ENCODE peak calls at places on chromosomes 16 and 17, in eight cellular contexts. One of them, this sample, is unnamed. For H3K27me3, the result is how much of the 10 kb centered on the place peaks cover.

GRCh38 chr16:49019826-49020401 is 261.7 kb downstream of the CBLN1 start:
- DNase-seq in endothelial cell of umbilical vein: no peak
- DNase-seq in hepatocyte: no peak
- DNase-seq in K562: no peak
- DNase-seq in GM12878: no peak
- DNase-seq in neural progenitor cell: no peak
- DNase-seq in HepG2: no peak
- DNase-seq in IMR-90: no peak
- DNase-seq in this sample: no peak

GRCh38 chr16:79274197-79274596 is 326.3 kb downstream of the MAF start:
- DNase-seq in endothelial cell of umbilical vein: no peak
- DNase-seq in hepatocyte: no peak
- DNase-seq in K562: no peak
- DNase-seq in GM12878: no peak
- DNase-seq in neural progenitor cell: no peak
- DNase-seq in HepG2: no peak
- DNase-seq in IMR-90: no peak
- DNase-seq in this sample: no peak

GRCh38 chr16:56347670-56348069 is 77.7 kb downstream of the AMFR start:
- DNase-seq in endothelial cell of umbilical vein: no peak
- DNase-seq in hepatocyte: no peak
- DNase-seq in K562: no peak
- DNase-seq in GM12878: no peak
- DNase-seq in neural progenitor cell: no peak
- DNase-seq in HepG2: no peak
- DNase-seq in IMR-90: no peak
- DNase-seq in this sample: no peak

GRCh38 chr17:76200354-76200753 is 39.9 kb downstream of the RNF157 start:
- DNase-seq in endothelial cell of umbilical vein: no peak
- DNase-seq in hepatocyte: no peak
- DNase-seq in K562: no peak
- DNase-seq in GM12878: no peak
- DNase-seq in neural progenitor cell: no peak
- DNase-seq in HepG2: no peak
- DNase-seq in IMR-90: no peak
- DNase-seq in this sample: no peak

GRCh38 chr16:21656795-21657768 is 4.7 kb upstream of the IGSF6 start:
- DNase-seq in endothelial cell of umbilical vein: peak
- DNase-seq in hepatocyte: peak
- DNase-seq in K562: peak
- DNase-seq in GM12878: peak
- DNase-seq in neural progenitor cell: peak
- DNase-seq in HepG2: peak
- DNase-seq in IMR-90: peak
- DNase-seq in this sample: peak

GRCh38 chr17:50495918-50496317 is 12.3 kb upstream of the MYCBPAP start:
- DNase-seq in endothelial cell of umbilical vein: no peak
- DNase-seq in hepatocyte: no peak
- DNase-seq in K562: no peak
- DNase-seq in GM12878: no peak
- DNase-seq in neural progenitor cell: no peak
- DNase-seq in HepG2: no peak
- DNase-seq in IMR-90: peak
- DNase-seq in this sample: no peak

GRCh38 chr17:5194346-5194745 is 2.7 kb upstream of the ZNF594 start:
- DNase-seq in endothelial cell of umbilical vein: no peak
- DNase-seq in hepatocyte: no peak
- DNase-seq in K562: no peak
- DNase-seq in GM12878: no peak
- DNase-seq in neural progenitor cell: no peak
- DNase-seq in HepG2: no peak
- DNase-seq in IMR-90: no peak
- DNase-seq in this sample: no peak

GRCh38 chr17:78817123-78817522 is 23.5 kb downstream of the USP36 start:
- DNase-seq in endothelial cell of umbilical vein: no peak
- DNase-seq in hepatocyte: no peak
- DNase-seq in K562: no peak
- DNase-seq in GM12878: no peak
- DNase-seq in neural progenitor cell: no peak
- DNase-seq in HepG2: no peak
- DNase-seq in IMR-90: no peak
- DNase-seq in this sample: no peak

GRCh38 chr16:11560701-11561439 is 25.8 kb downstream of the LITAF start:
- DNase-seq in endothelial cell of umbilical vein: peak
- DNase-seq in hepatocyte: peak
- DNase-seq in K562: no peak
- DNase-seq in GM12878: no peak
- DNase-seq in neural progenitor cell: peak
- DNase-seq in HepG2: no peak
- DNase-seq in IMR-90: no peak
- DNase-seq in this sample: peak

GRCh38 chr17:41140360-41141132 is at the start of gene KRTAP4-6:
- DNase-seq in endothelial cell of umbilical vein: no peak
- DNase-seq in hepatocyte: no peak
- DNase-seq in K562: no peak
- DNase-seq in GM12878: no peak
- DNase-seq in neural progenitor cell: no peak
- DNase-seq in HepG2: peak
- DNase-seq in IMR-90: peak
- DNase-seq in this sample: peak

GRCh38 chr17:28253663-28254062 is 65.3 kb upstream of the TMEM97 start:
- DNase-seq in endothelial cell of umbilical vein: no peak
- DNase-seq in hepatocyte: no peak
- DNase-seq in K562: no peak
- DNase-seq in GM12878: no peak
- DNase-seq in neural progenitor cell: no peak
- DNase-seq in HepG2: no peak
- DNase-seq in IMR-90: no peak
- DNase-seq in this sample: no peak

GRCh38 chr16:54928016-54928356 is 2.7 kb upstream of the IRX5 start:
- DNase-seq in endothelial cell of umbilical vein: peak
- DNase-seq in hepatocyte: peak
- DNase-seq in K562: no peak
- DNase-seq in GM12878: no peak
- DNase-seq in neural progenitor cell: peak
- DNase-seq in HepG2: no peak
- DNase-seq in IMR-90: no peak
- DNase-seq in this sample: no peak

GRCh38 chr17:19991252-19991885 is 13.7 kb upstream of the AKAP10 start:
- DNase-seq in endothelial cell of umbilical vein: no peak
- DNase-seq in hepatocyte: no peak
- DNase-seq in K562: no peak
- DNase-seq in GM12878: no peak
- DNase-seq in neural progenitor cell: no peak
- DNase-seq in HepG2: no peak
- DNase-seq in IMR-90: no peak
- DNase-seq in this sample: no peak

GRCh38 chr17:49995055-49995738 is at the start of gene DLX3:
- DNase-seq in endothelial cell of umbilical vein: peak
- DNase-seq in hepatocyte: peak
- DNase-seq in K562: no peak
- DNase-seq in GM12878: no peak
- DNase-seq in neural progenitor cell: peak
- DNase-seq in HepG2: no peak
- DNase-seq in IMR-90: peak
- DNase-seq in this sample: peak

GRCh38 chr17:54269886-54270285 is 447.2 kb downstream of the KIF2B start:
- DNase-seq in endothelial cell of umbilical vein: no peak
- DNase-seq in hepatocyte: no peak
- DNase-seq in K562: no peak
- DNase-seq in GM12878: no peak
- DNase-seq in neural progenitor cell: no peak
- DNase-seq in HepG2: no peak
- DNase-seq in IMR-90: no peak
- DNase-seq in this sample: no peak

GRCh38 chr16:11152205-11152604 is 103.8 kb downstream of the SOCS1 start:
- DNase-seq in endothelial cell of umbilical vein: no peak
- DNase-seq in hepatocyte: no peak
- DNase-seq in K562: no peak
- DNase-seq in GM12878: no peak
- DNase-seq in neural progenitor cell: no peak
- DNase-seq in HepG2: no peak
- DNase-seq in IMR-90: no peak
- DNase-seq in this sample: no peak

GRCh38 chr16:70267516-70267915 is 15.8 kb upstream of the EXOSC6 start:
- DNase-seq in endothelial cell of umbilical vein: peak
- DNase-seq in hepatocyte: peak
- DNase-seq in K562: peak
- DNase-seq in GM12878: no peak
- DNase-seq in neural progenitor cell: peak
- DNase-seq in HepG2: peak
- DNase-seq in IMR-90: peak
- DNase-seq in this sample: peak

GRCh38 chr16:79051313-79051712 is 549.2 kb downstream of the MAF start:
- DNase-seq in endothelial cell of umbilical vein: no peak
- DNase-seq in hepatocyte: no peak
- DNase-seq in K562: peak
- DNase-seq in GM12878: no peak
- DNase-seq in neural progenitor cell: no peak
- DNase-seq in HepG2: no peak
- DNase-seq in IMR-90: no peak
- DNase-seq in this sample: no peak

GRCh38 chr17:80265205-80266068 is 4.8 kb downstream of the RNF213 start:
- DNase-seq in endothelial cell of umbilical vein: no peak
- DNase-seq in hepatocyte: no peak
- DNase-seq in K562: no peak
- DNase-seq in GM12878: peak
- DNase-seq in neural progenitor cell: no peak
- DNase-seq in HepG2: no peak
- DNase-seq in IMR-90: no peak
- DNase-seq in this sample: no peak

GRCh38 chr16:381788-382717 is at the start of gene PGAP6:
- DNase-seq in endothelial cell of umbilical vein: peak
- DNase-seq in hepatocyte: peak
- DNase-seq in K562: peak
- DNase-seq in GM12878: no peak
- DNase-seq in neural progenitor cell: peak
- DNase-seq in HepG2: no peak
- DNase-seq in IMR-90: peak
- DNase-seq in this sample: no peak
- H3K4me2 ChIP-seq in endothelial cell of umbilical vein: peak
- H3K4me2 ChIP-seq in hepatocyte: peak
- H3K4me2 ChIP-seq in K562: peak
- H3K4me2 ChIP-seq in GM12878: peak
- H3K4me2 ChIP-seq in neural progenitor cell: peak
- H3K4me2 ChIP-seq in HepG2: peak
- H3K4me2 ChIP-seq in IMR-90: peak
- H3K4me2 ChIP-seq in this sample: peak

GRCh38 chr17:58320570-58321323 is 7.8 kb downstream of the TSPOAP1 start:
- DNase-seq in endothelial cell of umbilical vein: no peak
- DNase-seq in hepatocyte: no peak
- DNase-seq in K562: no peak
- DNase-seq in GM12878: no peak
- DNase-seq in neural progenitor cell: no peak
- DNase-seq in HepG2: no peak
- DNase-seq in IMR-90: no peak
- DNase-seq in this sample: no peak

GRCh38 chr17:58324409-58325288 is 3.9 kb downstream of the TSPOAP1 start:
- DNase-seq in endothelial cell of umbilical vein: no peak
- DNase-seq in hepatocyte: peak
- DNase-seq in K562: no peak
- DNase-seq in GM12878: no peak
- DNase-seq in neural progenitor cell: peak
- DNase-seq in HepG2: no peak
- DNase-seq in IMR-90: peak
- DNase-seq in this sample: peak

GRCh38 chr17:58323420-58324408 is 4.9 kb downstream of the TSPOAP1 start:
- DNase-seq in endothelial cell of umbilical vein: no peak
- DNase-seq in hepatocyte: no peak
- DNase-seq in K562: no peak
- DNase-seq in GM12878: no peak
- DNase-seq in neural progenitor cell: no peak
- DNase-seq in HepG2: no peak
- DNase-seq in IMR-90: no peak
- DNase-seq in this sample: no peak

GRCh38 chr17:58321571-58322525 is 6.7 kb downstream of the TSPOAP1 start:
- DNase-seq in endothelial cell of umbilical vein: no peak
- DNase-seq in hepatocyte: no peak
- DNase-seq in K562: no peak
- DNase-seq in GM12878: no peak
- DNase-seq in neural progenitor cell: no peak
- DNase-seq in HepG2: no peak
- DNase-seq in IMR-90: no peak
- DNase-seq in this sample: no peak

GRCh38 chr17:58322581-58323419 is 5.8 kb downstream of the TSPOAP1 start:
- DNase-seq in endothelial cell of umbilical vein: no peak
- DNase-seq in hepatocyte: no peak
- DNase-seq in K562: no peak
- DNase-seq in GM12878: no peak
- DNase-seq in neural progenitor cell: no peak
- DNase-seq in HepG2: no peak
- DNase-seq in IMR-90: no peak
- DNase-seq in this sample: no peak
- H3K27me3 ChIP-seq in endothelial cell of umbilical vein: under half
- H3K27me3 ChIP-seq in hepatocyte: under half
- H3K27me3 ChIP-seq in K562: under half
- H3K27me3 ChIP-seq in GM12878: under half
- H3K27me3 ChIP-seq in neural progenitor cell: under half
- H3K27me3 ChIP-seq in HepG2: half or more
- H3K27me3 ChIP-seq in IMR-90: under half
- H3K27me3 ChIP-seq in this sample: under half

DNA sequence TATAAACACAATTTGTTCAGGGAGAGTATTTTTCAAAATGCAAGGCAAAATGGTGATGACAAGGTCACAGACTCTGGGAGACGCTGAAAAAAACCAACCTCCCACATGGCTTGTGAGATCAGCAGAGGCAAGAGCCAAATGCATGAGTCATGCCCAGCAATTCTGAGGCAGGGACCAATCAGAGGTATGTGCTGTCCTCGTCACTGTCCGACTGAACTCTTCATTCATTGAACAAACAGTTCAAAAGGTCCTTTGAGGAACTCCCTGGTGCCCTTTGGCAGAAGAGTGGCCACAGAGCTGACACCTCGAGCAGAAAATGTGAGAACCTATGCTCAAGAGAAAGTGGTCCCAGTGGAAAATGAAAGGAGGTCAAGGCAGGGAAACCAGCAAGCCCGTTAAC is 51.0 kb downstream of the CDH11 start:
- DNase-seq in endothelial cell of umbilical vein: peak
- DNase-seq in hepatocyte: peak
- DNase-seq in K562: no peak
- DNase-seq in GM12878: no peak
- DNase-seq in neural progenitor cell: no peak
- DNase-seq in HepG2: peak
- DNase-seq in IMR-90: peak
- DNase-seq in this sample: peak
- H3K4me2 ChIP-seq in endothelial cell of umbilical vein: peak
- H3K4me2 ChIP-seq in hepatocyte: peak
- H3K4me2 ChIP-seq in K562: no peak
- H3K4me2 ChIP-seq in GM12878: no peak
- H3K4me2 ChIP-seq in neural progenitor cell: no peak
- H3K4me2 ChIP-seq in HepG2: no peak
- H3K4me2 ChIP-seq in IMR-90: peak
- H3K4me2 ChIP-seq in this sample: no peak

DNA sequence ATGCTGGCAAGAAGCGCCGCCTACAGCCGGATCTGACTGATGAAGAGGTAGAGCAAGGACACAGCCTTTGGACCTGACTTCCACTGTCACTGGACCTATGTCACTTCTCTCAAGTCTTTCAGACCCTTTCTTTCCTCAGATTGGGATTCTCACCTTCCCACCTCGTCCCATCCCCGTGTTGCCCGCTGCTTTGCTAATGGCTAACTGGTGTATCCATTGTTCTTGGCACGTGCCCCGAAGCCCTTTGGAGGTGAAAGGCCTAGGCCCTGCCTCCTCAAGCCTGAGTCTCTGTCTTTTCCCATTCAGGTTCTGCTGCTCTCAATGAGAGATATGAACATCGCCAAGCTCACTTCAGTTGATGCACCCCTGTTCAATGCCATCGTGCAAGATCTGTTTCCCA is 53.3 kb upstream of the KDM6B start:
- DNase-seq in endothelial cell of umbilical vein: no peak
- DNase-seq in hepatocyte: no peak
- DNase-seq in K562: no peak
- DNase-seq in GM12878: no peak
- DNase-seq in neural progenitor cell: no peak
- DNase-seq in HepG2: no peak
- DNase-seq in IMR-90: no peak
- DNase-seq in this sample: no peak
- H3K27me3 ChIP-seq in endothelial cell of umbilical vein: under half
- H3K27me3 ChIP-seq in hepatocyte: under half
- H3K27me3 ChIP-seq in K562: under half
- H3K27me3 ChIP-seq in GM12878: under half
- H3K27me3 ChIP-seq in neural progenitor cell: under half
- H3K27me3 ChIP-seq in HepG2: under half
- H3K27me3 ChIP-seq in IMR-90: under half
- H3K27me3 ChIP-seq in this sample: under half

This sample was measured in mesendoderm.